ENCODE peak calls at places on chromosomes 12 and 14, in four cellular contexts. F is tibial artery, D is small intestine, K is right lobe of liver. Y is an unnamed sample.

GRCh38 chr12:115640929-115641328 is 636.6 kb downstream of the MED13L start:
- DNase-seq in F (no peak), D (no peak), K (no peak), Y (no peak)

GRCh38 chr12:3551976-3552725 is 61.1 kb downstream of the PRMT8 start:
- DNase-seq in F (no peak), D (no peak), K (no peak), Y (no peak)

GRCh38 chr14:103001226-103001625 is 56.1 kb downstream of the CDC42BPB start:
- DNase-seq in F (no peak), D (no peak), K (no peak), Y (no peak)

GRCh38 chr12:33676866-33677265 is 237.2 kb upstream of the SYT10 start:
- DNase-seq in F (no peak), D (no peak), K (no peak), Y (no peak)

GRCh38 chr14:81435578-81436295 is 35.6 kb upstream of the STON2 start:
- DNase-seq in F (peak), D (peak), K (peak), Y (peak)

GRCh38 chr12:22121224-22121623 is 75.2 kb downstream of the CMAS start:
- DNase-seq in F (no peak), D (peak), K (peak), Y (peak)

GRCh38 chr12:108133482-108133881 is 4.4 kb downstream of the WSCD2 start:
- DNase-seq in F (no peak), D (no peak), K (no peak), Y (no peak)

GRCh38 chr14:101823511-101824120 is 62.1 kb downstream of the PPP2R5C start:
- DNase-seq in F (peak), D (peak), K (no peak), Y (no peak)

GRCh38 chr12:95605875-95606274 is 54.6 kb upstream of the USP44 start:
- DNase-seq in F (no peak), D (no peak), K (no peak), Y (no peak)

GRCh38 chr14:37272569-37272968 is 74.8 kb downstream of the MIPOL1 start:
- DNase-seq in F (no peak), D (no peak), K (no peak), Y (no peak)

GRCh38 chr12:6084261-6084968 is 40.1 kb downstream of the VWF start:
- DNase-seq in F (peak), D (peak), K (peak), Y (no peak)

GRCh38 chr12:109888179-109889020 is 8.1 kb upstream of the GLTP start:
- DNase-seq in F (peak), D (no peak), K (no peak), Y (no peak)

GRCh38 chr12:123546281-123546680 is 12.8 kb upstream of the RILPL1 start:
- DNase-seq in F (no peak), D (no peak), K (no peak), Y (no peak)

GRCh38 chr14:63727231-63727735 is 582 bp downstream of the SGPP1 start:
- DNase-seq in F (peak), D (peak), K (peak), Y (peak)

GRCh38 chr12:121794532-121795028 is 1.1 kb upstream of the RHOF start:
- DNase-seq in F (no peak), D (no peak), K (peak), Y (peak)

GRCh38 chr12:13772264-13772663 is 209.1 kb downstream of the GRIN2B start:
- DNase-seq in F (no peak), D (no peak), K (no peak), Y (no peak)

GRCh38 chr14:91127411-91127810 is 13.5 kb downstream of the DGLUCY start:
- DNase-seq in F (no peak), D (peak), K (peak), Y (peak)

GRCh38 chr14:21748869-21749303 is 75.3 kb upstream of the OR4E1 start:
- DNase-seq in F (no peak), D (peak), K (no peak), Y (no peak)

GRCh38 chr14:32087173-32087861 is 10.2 kb downstream of the ARHGAP5 start:
- DNase-seq in F (no peak), D (no peak), K (no peak), Y (no peak)

GRCh38 chr12:90987101-90987500 is 17.7 kb downstream of the EPYC start:
- DNase-seq in F (no peak), D (no peak), K (no peak), Y (no peak)

GRCh38 chr12:122886851-122887816 is 8.8 kb downstream of the VPS37B start:
- DNase-seq in F (no peak), D (peak), K (no peak), Y (no peak)

Y was measured in left lung.